ENCODE peak calls at places on chromosomes 4 and X, in seven cellular contexts. R, S, B, Z, W, M and N are unnamed samples.
A peak's percentile ranks its signal among the peaks of the same experiment; 100 is the strongest.

GRCh38 chrX:53039239-53039638 is 9.3 kb upstream of the GPR173 start:
- DNase-seq in R (no peak), S (no peak), B (no peak), Z (no peak), W (no peak), M (no peak), N (no peak)

GRCh38 chr4:22764183-22764582 is 71.4 kb downstream of the GBA3 start:
- DNase-seq in R (no peak), S (no peak), B (no peak), Z (no peak), W (no peak), M (no peak), N (no peak)

GRCh38 chr4:63670735-63671134 is 738.5 kb downstream of the TECRL start:
- DNase-seq in R (no peak), S (no peak), B (no peak), Z (no peak), W (no peak), M (no peak), N (no peak)

GRCh38 chr4:52824270-52824602 is 37.9 kb upstream of the RASL11B start:
- DNase-seq in R (no peak), S (no peak), B (no peak), Z (no peak), W (no peak), M (no peak), N (no peak)

GRCh38 chrX:24153175-24153795 is 3.8 kb downstream of the ZFX start:
- DNase-seq in R (no peak), S (no peak), B (no peak), Z (no peak), W (no peak), M (no peak), N (peak; percentile 57)

GRCh38 chrX:39396358-39396995 is 595.2 kb downstream of the MID1IP1 start:
- DNase-seq in R (no peak), S (no peak), B (no peak), Z (no peak), W (no peak), M (no peak), N (no peak)

GRCh38 chr4:97153042-97153441 is 990.2 kb downstream of the STPG2 start:
- DNase-seq in R (no peak), S (no peak), B (no peak), Z (no peak), W (no peak), M (peak; percentile 12), N (no peak)

GRCh38 chr4:61572160-61572559 is 372.0 kb downstream of the ADGRL3 start:
- DNase-seq in R (no peak), S (no peak), B (no peak), Z (no peak), W (no peak), M (no peak), N (peak; percentile 24)

GRCh38 chr4:44422912-44423311 is 25.7 kb downstream of the KCTD8 start:
- DNase-seq in R (no peak), S (no peak), B (no peak), Z (no peak), W (no peak), M (no peak), N (no peak)